ENCODE peak calls at places on chromosomes 1 and 21, in six cellular contexts. V is GM23248, J is fibroblast of lung, U is neural progenitor cell, P is Karpas-422, T is SK-N-SH. M is an unnamed sample.

GRCh38 chr1:32128479-32128878 is 20.6 kb downstream of the KPNA6 start:
- DNase-seq in V (no peak), J (no peak), U (no peak), P (no peak), T (no peak), M (no peak)

GRCh38 chr1:75083223-75083622 is 51.0 kb upstream of the LHX8 start:
- DNase-seq in V (no peak), J (no peak), U (no peak), P (no peak), T (no peak), M (no peak)

GRCh38 chr1:67987046-67987799 is 63.2 kb downstream of the DIRAS3 start:
- DNase-seq in V (peak; percentile 93), J (peak; percentile 99), U (no peak), P (no peak), T (no peak), M (no peak)

GRCh38 chr1:115428262-115428661 is 90.2 kb upstream of the NGF start:
- DNase-seq in V (peak; percentile 26), J (peak; percentile 63), U (no peak), P (no peak), T (no peak), M (no peak)

GRCh38 chr1:12052008-12052573 is 11.0 kb upstream of the TNFRSF8 start:
- DNase-seq in V (peak; percentile 95), J (peak; percentile 83), U (no peak), P (no peak), T (no peak), M (no peak)

GRCh38 chr1:109509176-109510134 is at the start of gene AMIGO1:
- DNase-seq in V (peak; percentile 76), J (peak; percentile 52), U (peak; percentile 92), P (peak; percentile 75), T (peak; percentile 94), M (peak; percentile 54)

GRCh38 chr1:204435246-204435885 is 23.7 kb upstream of the PPP1R15B start:
- DNase-seq in V (peak; percentile 88), J (peak; percentile 60), U (no peak), P (peak; percentile 48), T (no peak), M (no peak)

GRCh38 chr1:175635092-175635491 is 108.3 kb downstream of the TNR start:
- DNase-seq in V (no peak), J (no peak), U (no peak), P (no peak), T (no peak), M (no peak)

GRCh38 chr21:45593162-45594022 is 50.1 kb upstream of the PCBP3 start:
- DNase-seq in V (no peak), J (no peak), U (no peak), P (peak; percentile 50), T (no peak), M (no peak)

GRCh38 chr21:39313042-39313456 is 383 bp downstream of the BRWD1 start:
- DNase-seq in V (no peak), J (peak; percentile 11), U (peak; percentile 58), P (peak; percentile 67), T (peak; percentile 58), M (no peak)

GRCh38 chr1:201639391-201639790 is 100.5 kb downstream of the NAV1 start:
- DNase-seq in V (no peak), J (no peak), U (no peak), P (no peak), T (no peak), M (no peak)
- H3K36me3 ChIP-seq in V (peaks cover 5% of the 10 kb centered on the region), J (no peaks in the 10 kb centered on the region), U (no peaks in the 10 kb centered on the region), P (no peaks in the 10 kb centered on the region), T (peaks cover 31% of the 10 kb centered on the region), M (no peaks in the 10 kb centered on the region)

DNA sequence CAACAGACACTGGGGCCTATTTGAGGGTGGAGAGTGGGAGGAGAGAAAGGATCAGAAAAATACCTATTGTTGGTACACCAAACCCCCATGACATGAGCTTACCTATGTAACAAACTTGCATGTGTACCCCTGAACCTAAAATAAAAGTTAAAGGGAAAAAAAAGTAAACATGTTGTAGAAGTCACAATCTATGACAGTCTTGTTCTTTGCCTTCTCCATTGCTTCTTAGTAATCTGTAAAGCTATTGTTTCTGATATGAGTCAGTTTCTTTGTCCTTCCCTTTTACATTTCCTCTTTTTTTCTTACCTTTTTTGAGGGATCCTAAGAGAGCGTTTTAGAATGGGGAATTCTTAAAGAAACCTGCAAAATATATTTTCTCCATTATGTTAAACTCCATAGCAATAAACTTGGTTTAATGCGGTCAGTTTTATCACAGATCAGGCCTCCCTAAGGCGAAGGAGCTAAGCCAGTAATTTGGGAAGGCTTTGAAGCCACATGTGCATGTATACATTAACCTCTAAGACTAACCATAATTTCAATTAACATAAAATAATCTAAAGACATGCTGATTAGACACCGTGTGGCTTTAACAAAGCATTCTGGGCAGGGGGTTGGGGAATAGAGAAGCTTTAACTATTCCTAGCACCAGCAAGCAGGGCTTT is 77.8 kb upstream of the C1orf105 start:
- DNase-seq in V (peak; percentile 41), J (peak; percentile 33), U (no peak), P (no peak), T (no peak), M (peak; percentile 68)
- H3K4me2 ChIP-seq in V (peak overlapping the region; percentile 90), J (peak overlapping the region; percentile 79), U (peak overlapping the region; percentile 3), P (no peak overlapping the region), T (peak overlapping the region; percentile 70), M (peak overlapping the region; percentile 78)

GRCh38 chr1:33277488-33278084 is 21.3 kb downstream of the ZNF362 start:
- DNase-seq in V (no peak), J (no peak), U (no peak), P (no peak), T (no peak), M (no peak)

GRCh38 chr1:33276573-33277298 is 20.4 kb downstream of the ZNF362 start:
- DNase-seq in V (no peak), J (no peak), U (no peak), P (no peak), T (no peak), M (no peak)

GRCh38 chr1:33286451-33287185 is 30.3 kb downstream of the ZNF362 start:
- DNase-seq in V (no peak), J (no peak), U (no peak), P (no peak), T (no peak), M (no peak)

GRCh38 chr1:33280091-33280661 is 23.9 kb downstream of the ZNF362 start:
- DNase-seq in V (no peak), J (no peak), U (no peak), P (no peak), T (no peak), M (no peak)

GRCh38 chr1:33281554-33282303 is 25.4 kb downstream of the ZNF362 start:
- DNase-seq in V (no peak), J (no peak), U (no peak), P (no peak), T (no peak), M (no peak)
- H3K36me3 ChIP-seq in V (peaks cover 12% of the 10 kb centered on the region), J (peaks cover 7% of the 10 kb centered on the region), U (peaks cover 8% of the 10 kb centered on the region), P (no peaks in the 10 kb centered on the region), T (peaks cover 35% of the 10 kb centered on the region), M (peaks cover 25% of the 10 kb centered on the region)

DNA sequence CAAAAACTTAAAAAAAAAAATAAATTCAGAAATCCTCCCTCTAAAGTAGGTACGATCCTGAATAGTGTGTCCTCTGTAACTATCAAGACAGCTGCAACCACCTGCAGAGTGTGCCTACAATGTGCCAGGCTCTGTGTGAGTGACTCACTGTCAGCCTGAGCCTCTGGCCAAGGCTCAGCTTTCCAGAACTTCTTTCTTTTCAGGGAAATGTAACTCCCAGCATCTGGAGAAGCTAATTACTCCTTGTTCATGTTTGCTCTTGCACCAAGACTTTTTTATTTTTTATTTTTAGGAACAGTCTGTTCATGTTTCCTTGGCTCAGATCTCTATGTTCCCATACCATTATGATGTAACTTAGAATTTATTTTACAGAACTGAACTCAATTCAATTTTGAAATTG is 112.3 kb upstream of the ZNF648 start:
- DNase-seq in V (no peak), J (no peak), U (no peak), P (no peak), T (no peak), M (no peak)
- H3K4me2 ChIP-seq in V (no peak overlapping the region), J (no peak overlapping the region), U (no peak overlapping the region), P (no peak overlapping the region), T (no peak overlapping the region), M (no peak overlapping the region)

DNA sequence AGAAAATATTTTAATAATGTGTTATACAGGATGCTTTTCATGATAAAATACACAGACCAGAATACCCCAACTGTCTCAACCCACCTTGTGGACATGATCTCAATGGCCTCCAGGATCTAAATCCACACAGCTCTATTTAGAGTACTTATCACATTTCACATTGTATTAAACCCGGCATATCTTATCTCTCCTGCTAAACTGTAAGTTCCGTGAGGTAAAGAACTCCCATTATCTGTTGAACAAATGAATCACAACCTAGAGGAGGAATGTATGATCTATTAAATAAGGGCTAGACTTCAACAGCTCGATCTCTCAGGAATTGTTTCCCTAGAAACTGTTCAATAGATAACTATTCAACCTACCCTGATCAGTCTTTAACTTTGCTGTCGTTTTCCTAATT is 6.9 kb downstream of the ETV3 start:
- DNase-seq in V (no peak), J (no peak), U (no peak), P (no peak), T (no peak), M (no peak)
- H3K36me3 ChIP-seq in V (peaks cover 84% of the 10 kb centered on the region), J (peaks cover 9% of the 10 kb centered on the region), U (no peaks in the 10 kb centered on the region), P (peaks cover 58% of the 10 kb centered on the region), T (peaks cover 85% of the 10 kb centered on the region), M (peaks cover 41% of the 10 kb centered on the region)